ENCODE peak calls at places on chromosomes 12 and 14, in ten cellular contexts. D is tibial nerve, N is sigmoid colon, V is testis, P is esophagus squamous epithelium, C is right lobe of liver, K is heart left ventricle, G is Peyer's patch, I is adrenal gland, Q is uterus. X is an unnamed sample.

GRCh38 chr14:71662291-71662790 is 269.9 kb upstream of the RGS6 start:
- DNase-seq in I (no peak), V (no peak), C (no peak), Q (no peak), N (no peak), G (no peak), D (no peak), P (no peak), K (no peak), X (no peak)

GRCh38 chr12:15788266-15789214 is 648 bp downstream of the EPS8 start:
- DNase-seq in I (peak; percentile 30), G (peak; percentile 66), V (peak; percentile 65), N (peak; percentile 72), P (no peak), D (peak; percentile 26), Q (peak; percentile 37), C (peak; percentile 71), K (peak; percentile 27), X (peak; percentile 63)

GRCh38 chr12:73226585-73226984 is 954.4 kb downstream of the TRHDE start:
- DNase-seq in G (no peak), V (no peak), I (no peak), N (no peak), P (no peak), Q (no peak), C (no peak), K (no peak), D (no peak), X (no peak)

GRCh38 chr12:10283028-10283427 is 24.6 kb upstream of the KLRD1 start:
- DNase-seq in D (no peak), K (no peak), C (no peak), G (no peak), V (no peak), P (no peak), Q (no peak), I (no peak), N (no peak), X (no peak)

GRCh38 chr12:65637150-65637549 is 187.1 kb upstream of the HMGA2 start:
- DNase-seq in K (no peak), G (no peak), V (no peak), I (no peak), N (no peak), D (no peak), P (no peak), C (no peak), Q (no peak), X (no peak)

GRCh38 chr12:26054383-26054782 is 70.5 kb downstream of the BHLHE41 start:
- DNase-seq in I (no peak), G (no peak), D (no peak), C (no peak), V (no peak), P (no peak), K (no peak), N (no peak), Q (no peak), X (no peak)

GRCh38 chr12:79834712-79835376 is 100.1 kb downstream of the PPP1R12A start:
- DNase-seq in C (no peak), G (no peak), K (no peak), V (no peak), N (no peak), P (no peak), Q (no peak), D (no peak), I (no peak), X (no peak)

GRCh38 chr12:122097641-122098364 is 19.2 kb downstream of the MLXIP start:
- DNase-seq in V (peak; percentile 79), K (peak; percentile 60), C (peak; percentile 68), I (peak; percentile 65), N (peak; percentile 65), P (no peak), G (peak; percentile 79), D (no peak), Q (no peak), X (peak; percentile 75)

GRCh38 chr14:64522591-64523355 is 17.8 kb upstream of the HSPA2 start:
- DNase-seq in P (no peak), N (no peak), K (no peak), I (no peak), Q (no peak), C (no peak), G (no peak), V (no peak), D (no peak), X (no peak)

GRCh38 chr12:6061661-6062060 is 62.8 kb downstream of the VWF start:
- DNase-seq in N (no peak), G (no peak), V (no peak), P (no peak), D (no peak), Q (no peak), I (no peak), K (no peak), C (no peak), X (no peak)

GRCh38 chr14:36293824-36294223 is 26.6 kb downstream of the MBIP start:
- DNase-seq in I (no peak), D (no peak), K (no peak), G (no peak), Q (no peak), C (no peak), P (no peak), V (no peak), N (no peak), X (no peak)

GRCh38 chr14:37708481-37708880 is 113.1 kb downstream of the TTC6 start:
- DNase-seq in D (no peak), G (no peak), K (no peak), Q (no peak), C (no peak), V (no peak), N (no peak), I (no peak), P (no peak), X (no peak)
- H3K27ac ChIP-seq in D (no peak overlapping the region), G (no peak overlapping the region), K (no peak overlapping the region), Q (no peak overlapping the region), C (no peak overlapping the region), V (no peak overlapping the region), N (no peak overlapping the region), I (no peak overlapping the region), P (no peak overlapping the region), X (no peak overlapping the region)

GRCh38 chr14:105420141-105420975 is 731 bp downstream of the MTA1 start:
- DNase-seq in I (no peak), P (no peak), C (no peak), K (no peak), G (no peak), N (no peak), Q (no peak), V (no peak), D (no peak), X (no peak)

GRCh38 chr14:105418269-105419054 is 1.2 kb upstream of the MTA1 start:
- DNase-seq in I (no peak), P (no peak), Q (no peak), G (no peak), D (no peak), N (no peak), C (no peak), V (no peak), K (no peak), X (no peak)

GRCh38 chr14:105419055-105419304 is 647 bp upstream of the MTA1 start:
- DNase-seq in Q (no peak), V (no peak), C (no peak), N (no peak), G (no peak), P (no peak), D (no peak), I (no peak), K (no peak), X (no peak)

GRCh38 chr14:105420976-105421674 is 1.5 kb downstream of the MTA1 start:
- DNase-seq in K (no peak), Q (no peak), I (no peak), G (no peak), V (no peak), D (no peak), P (no peak), N (no peak), C (no peak), X (no peak)

GRCh38 chr14:105419305-105420091 is at the start of gene MTA1:
- DNase-seq in D (no peak), Q (no peak), I (no peak), P (no peak), G (peak; percentile 73), N (no peak), C (no peak), V (no peak), K (no peak), X (peak; percentile 53)
- TF ChIP-seq POLR2A in D (no peak), Q (peak; percentile 36), I (no peak), P (no peak), G (peak; percentile 28), N (no peak), C (peak; percentile 44), V (no peak), K (no peak), X (no peak)

DNA sequence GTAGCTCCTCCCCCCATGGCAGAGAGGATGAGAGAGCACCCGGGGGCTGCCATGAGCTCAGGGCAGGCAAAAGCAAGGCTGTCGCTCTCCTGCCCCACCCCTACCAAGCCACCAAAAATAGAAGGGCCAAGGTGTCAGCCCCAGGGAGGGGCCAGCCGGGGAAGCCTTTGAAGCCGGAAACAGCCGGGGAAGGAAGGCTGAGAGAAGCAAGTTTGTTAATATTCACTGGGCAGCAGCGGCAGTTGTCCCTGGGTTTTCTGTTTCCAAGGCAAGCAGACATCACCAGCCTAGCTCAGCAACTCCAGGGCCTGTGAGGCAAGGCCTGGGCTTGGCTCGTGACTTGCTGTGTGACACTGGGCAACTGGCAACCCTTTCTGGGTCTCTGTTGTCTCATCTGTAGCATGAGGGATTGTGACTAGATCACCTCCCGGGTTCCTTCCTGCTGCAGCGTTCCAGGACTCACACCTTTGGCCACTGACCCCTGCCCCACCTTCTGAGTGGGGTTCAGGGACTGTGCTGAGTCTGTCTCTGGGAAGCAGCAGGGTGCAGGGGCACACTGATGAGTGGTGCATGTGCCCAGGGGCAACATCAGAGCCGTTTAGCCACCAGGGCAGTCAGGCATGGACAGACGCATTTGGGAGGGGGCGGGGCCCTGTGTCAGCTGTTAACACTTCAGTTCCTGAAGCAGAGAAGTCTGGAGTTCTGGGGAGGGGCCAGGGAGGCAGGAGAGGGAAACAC is 24.3 kb downstream of the SYNDIG1L start:
- DNase-seq in V (peak; percentile 26), G (peak; percentile 88), K (peak; percentile 35), N (no peak), Q (no peak), P (peak; percentile 50), I (peak; percentile 47), C (no peak), D (no peak), X (no peak)
- H3K4me1 ChIP-seq in V (peaks cover 11% of the 10 kb centered on the region), G (no peaks in the 10 kb centered on the region), K (peaks cover 9% of the 10 kb centered on the region), N (no peaks in the 10 kb centered on the region), Q (no peaks in the 10 kb centered on the region), P (peaks cover 10% of the 10 kb centered on the region), I (peaks cover 10% of the 10 kb centered on the region), C (no peaks in the 10 kb centered on the region), D (peaks cover 13% of the 10 kb centered on the region), X (peaks cover 2% of the 10 kb centered on the region)

DNA sequence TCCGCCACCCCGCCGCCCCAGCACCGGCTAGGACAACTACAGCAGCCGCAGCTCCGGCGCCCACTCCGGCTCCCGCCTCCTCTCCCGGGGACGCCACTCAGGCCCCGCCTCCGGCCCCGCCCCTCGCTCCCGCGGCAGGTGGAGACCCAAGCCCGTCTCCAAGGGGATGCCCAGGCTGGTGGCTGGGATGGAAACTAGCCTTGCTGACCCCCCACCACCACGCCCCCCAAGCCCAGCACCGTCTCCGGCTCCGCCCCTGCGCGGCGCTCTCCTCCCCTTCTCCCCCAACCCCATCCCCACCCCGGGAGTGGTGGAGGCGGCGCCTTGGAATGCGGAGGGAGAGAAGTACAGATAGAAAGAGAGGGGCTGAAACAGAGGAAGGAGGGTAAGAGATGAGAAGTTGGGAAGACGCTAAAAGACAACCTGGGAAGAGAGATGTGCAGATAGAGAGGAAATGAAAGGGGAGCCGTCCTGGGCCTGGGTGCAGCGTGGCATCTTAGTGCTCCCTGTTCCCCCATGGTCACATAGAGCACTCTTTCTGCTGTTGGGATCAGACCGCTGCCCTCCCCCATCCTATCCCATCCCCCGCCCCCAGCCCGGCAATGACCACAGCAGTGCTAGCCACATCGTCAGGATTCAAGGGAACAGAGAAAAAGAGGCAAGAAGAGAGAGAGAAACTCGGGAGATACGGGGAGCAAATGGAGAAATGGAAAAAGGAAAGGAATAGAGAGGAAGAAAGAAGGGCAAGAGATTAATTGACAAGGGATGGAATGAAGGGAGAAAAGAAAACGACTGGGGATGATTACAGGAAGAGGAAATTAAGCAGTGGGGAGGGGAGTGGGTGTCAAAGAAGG is at the start of gene ITGA7:
- DNase-seq in K (peak; percentile 86), P (no peak), V (peak; percentile 76), Q (peak; percentile 80), C (peak; percentile 74), I (no peak), N (peak; percentile 92), G (peak; percentile 84), D (no peak), X (peak; percentile 80)
- H3K27ac ChIP-seq in K (peak within 1 kb of the TSS; percentile 99), P (peak within 1 kb of the TSS; percentile 82), V (peak within 1 kb of the TSS; percentile 24), Q (peak within 1 kb of the TSS; percentile 82), C (no peak within 1 kb of the TSS), I (peak within 1 kb of the TSS; percentile 63), N (peak within 1 kb of the TSS; percentile 100), G (peak within 1 kb of the TSS; percentile 63), D (peak within 1 kb of the TSS; percentile 70), X (peak within 1 kb of the TSS; percentile 5)